ENCODE peak calls at places on chromosomes 5 and 9, in ten cellular contexts. V is uterus, W is fibroblast of mammary gland, L is PC-3, R is astrocyte of the cerebellum, T is GM13976, G is lung, D is heart left ventricle, H is mammary epithelial cell, A is MCF 10A. P is an unnamed sample.

GRCh38 chr9:23746317-23746716 is 79.7 kb downstream of the ELAVL2 start:
- DNase-seq in V (no peak), W (no peak), L (peak), R (no peak), T (no peak), G (no peak), D (no peak), H (no peak), A (no peak), P (no peak)

GRCh38 chr5:144313147-144313726 is 142.6 kb downstream of the KCTD16 start:
- DNase-seq in V (no peak), W (no peak), L (no peak), R (no peak), T (no peak), G (no peak), D (no peak), H (no peak), A (no peak), P (no peak)

GRCh38 chr9:77640741-77641580 is 7.2 kb downstream of the GNA14 start:
- DNase-seq in V (no peak), W (no peak), L (no peak), R (no peak), T (no peak), G (no peak), D (no peak), H (no peak), A (no peak), P (no peak)

GRCh38 chr5:176780951-176781350 is 29.4 kb upstream of the UNC5A start:
- DNase-seq in V (no peak), W (no peak), L (no peak), R (no peak), T (peak), G (no peak), D (no peak), H (no peak), A (no peak), P (no peak)

GRCh38 chr5:135392256-135392655 is 6.8 kb downstream of the MACROH2A1 start:
- DNase-seq in V (no peak), W (peak), L (no peak), R (peak), T (no peak), G (no peak), D (no peak), H (peak), A (no peak), P (peak)

GRCh38 chr9:38393128-38393809 is 767 bp downstream of the ALDH1B1 start:
- DNase-seq in V (no peak), W (no peak), L (no peak), R (no peak), T (peak), G (no peak), D (no peak), H (no peak), A (peak), P (no peak)

GRCh38 chr5:97618721-97619120 is 435.7 kb upstream of the RIOK2 start:
- DNase-seq in V (no peak), W (peak), L (no peak), R (peak), T (no peak), G (no peak), D (no peak), H (peak), A (no peak), P (peak)

GRCh38 chr5:61665939-61666621 is 334.0 kb downstream of the ZSWIM6 start:
- DNase-seq in V (no peak), W (no peak), L (no peak), R (no peak), T (no peak), G (no peak), D (peak), H (no peak), A (no peak), P (no peak)

GRCh38 chr5:150398432-150399157 is 14.1 kb downstream of the CD74 start:
- DNase-seq in V (no peak), W (no peak), L (no peak), R (no peak), T (peak), G (no peak), D (no peak), H (no peak), A (no peak), P (no peak)

GRCh38 chr9:135906291-135907005 is 898 bp downstream of the CAMSAP1 start:
- DNase-seq in V (no peak), W (peak), L (peak), R (no peak), T (peak), G (no peak), D (no peak), H (peak), A (peak), P (peak)

GRCh38 chr5:79346420-79346824 is 110.5 kb downstream of the JMY start:
- DNase-seq in V (no peak), W (peak), L (peak), R (no peak), T (no peak), G (no peak), D (no peak), H (peak), A (peak), P (peak)

GRCh38 chr5:88248094-88248493 is 20.6 kb downstream of the TMEM161B start:
- DNase-seq in V (no peak), W (no peak), L (no peak), R (no peak), T (no peak), G (no peak), D (no peak), H (no peak), A (no peak), P (no peak)

GRCh38 chr9:34572092-34572491 is 17.4 kb downstream of the CNTFR start:
- DNase-seq in V (no peak), W (no peak), L (no peak), R (no peak), T (no peak), G (no peak), D (no peak), H (no peak), A (peak), P (no peak)

GRCh38 chr9:91154686-91155085 is 207.0 kb downstream of the AUH start:
- DNase-seq in V (no peak), W (peak), L (no peak), R (no peak), T (no peak), G (no peak), D (no peak), H (no peak), A (no peak), P (no peak)

GRCh38 chr5:16866795-16867584 is 69.1 kb downstream of the MYO10 start:
- DNase-seq in V (no peak), W (no peak), L (no peak), R (no peak), T (no peak), G (no peak), D (no peak), H (no peak), A (no peak), P (no peak)

GRCh38 chr9:89154651-89155336 is 23.8 kb downstream of the SHC3 start:
- DNase-seq in V (no peak), W (peak), L (peak), R (peak), T (no peak), G (no peak), D (no peak), H (peak), A (peak), P (peak)

GRCh38 chr5:657570-657969 is 35.6 kb downstream of the TPPP start:
- DNase-seq in V (no peak), W (peak), L (peak), R (peak), T (no peak), G (no peak), D (no peak), H (no peak), A (peak), P (no peak)

GRCh38 chr5:43106290-43106638 is 14.4 kb upstream of the ZNF131 start:
- DNase-seq in V (no peak), W (peak), L (no peak), R (no peak), T (no peak), G (no peak), D (no peak), H (no peak), A (no peak), P (no peak)

GRCh38 chr5:54889826-54890225 is 95.6 kb downstream of the ESM1 start:
- DNase-seq in V (no peak), W (peak), L (peak), R (peak), T (no peak), G (no peak), D (no peak), H (peak), A (peak), P (peak)

GRCh38 chr5:389197-389821 is 53.7 kb upstream of the EXOC3 start:
- DNase-seq in V (peak), W (no peak), L (no peak), R (no peak), T (no peak), G (peak), D (no peak), H (no peak), A (no peak), P (no peak)

GRCh38 chr5:158560170-158560569 is 539.5 kb downstream of the EBF1 start:
- DNase-seq in V (no peak), W (peak), L (peak), R (no peak), T (peak), G (no peak), D (peak), H (peak), A (peak), P (peak)

GRCh38 chr5:51651889-51652288 is 268.6 kb downstream of the ISL1 start:
- DNase-seq in V (no peak), W (no peak), L (peak), R (no peak), T (no peak), G (no peak), D (no peak), H (peak), A (peak), P (peak)

GRCh38 chr5:141957367-141957993 is 522 bp downstream of the PCDH12 start:
- DNase-seq in V (no peak), W (no peak), L (no peak), R (no peak), T (peak), G (no peak), D (no peak), H (no peak), A (no peak), P (no peak)

GRCh38 chr5:181181650-181182565 is 23.1 kb downstream of the TRIM7 start:
- DNase-seq in V (peak), W (peak), L (peak), R (no peak), T (peak), G (peak), D (peak), H (peak), A (peak), P (no peak)

GRCh38 chr5:32244017-32244416 is 68.7 kb downstream of the MTMR12 start:
- DNase-seq in V (no peak), W (no peak), L (no peak), R (no peak), T (no peak), G (no peak), D (no peak), H (no peak), A (no peak), P (no peak)
- TF ChIP-seq CTCF in V (no peak), W (no peak), L (no peak), R (no peak), T (no peak), G (no peak), D (no peak), H (no peak), A (no peak), P (no peak)

GRCh38 chr5:85651744-85652143 is 966.0 kb upstream of the COX7C start:
- DNase-seq in V (no peak), W (no peak), L (no peak), R (peak), T (no peak), G (no peak), D (no peak), H (no peak), A (no peak), P (no peak)

DNA sequence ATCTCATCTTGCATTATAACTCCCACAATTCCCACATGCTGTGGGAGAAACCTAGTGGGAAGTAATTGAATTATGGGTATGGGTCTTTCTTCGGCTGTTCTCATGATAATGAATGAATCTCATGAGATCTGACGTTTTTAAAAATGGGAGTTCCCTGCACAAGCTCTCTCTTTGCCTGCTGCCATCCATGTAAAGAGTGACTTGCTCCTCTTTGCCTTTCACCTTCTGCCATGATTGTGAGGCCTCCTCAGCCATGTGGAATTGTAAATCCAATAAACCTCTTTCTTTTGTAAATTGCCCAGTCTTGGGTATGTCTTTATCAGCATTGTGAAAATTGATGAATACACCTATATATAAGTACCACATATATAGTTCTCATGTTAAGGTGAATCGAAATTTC is 961.7 kb upstream of the COX7C start:
- DNase-seq in V (no peak), W (no peak), L (no peak), R (no peak), T (no peak), G (no peak), D (no peak), H (no peak), A (no peak), P (no peak)
- TF ChIP-seq CTCF in V (no peak), W (no peak), L (no peak), R (no peak), T (no peak), G (no peak), D (no peak), H (no peak), A (no peak), P (no peak)

DNA sequence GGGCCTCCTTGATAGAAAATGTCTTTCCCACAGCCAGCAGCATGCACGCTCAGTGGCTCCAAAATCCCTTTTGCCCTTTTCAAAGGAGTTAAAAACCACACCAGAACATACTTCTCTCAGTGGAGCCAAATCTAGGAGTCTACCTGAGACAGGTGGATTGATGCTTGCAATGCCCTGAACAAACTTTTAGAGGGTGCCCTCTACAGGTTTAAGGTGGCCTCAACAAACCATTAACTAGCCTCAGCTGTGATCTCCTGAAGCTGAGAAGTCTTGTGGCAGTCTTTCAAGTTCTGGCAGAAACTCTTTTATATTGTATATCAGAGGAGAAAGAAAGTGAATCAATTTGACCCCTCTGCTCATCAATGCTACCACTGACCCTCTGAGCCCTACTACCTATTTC is 125.4 kb downstream of the MED27 start:
- DNase-seq in V (no peak), W (no peak), L (peak), R (no peak), T (no peak), G (no peak), D (no peak), H (peak), A (peak), P (no peak)
- TF ChIP-seq CTCF in V (no peak), W (peak), L (peak), R (peak), T (no peak), G (no peak), D (no peak), H (peak), A (peak), P (peak)

DNA sequence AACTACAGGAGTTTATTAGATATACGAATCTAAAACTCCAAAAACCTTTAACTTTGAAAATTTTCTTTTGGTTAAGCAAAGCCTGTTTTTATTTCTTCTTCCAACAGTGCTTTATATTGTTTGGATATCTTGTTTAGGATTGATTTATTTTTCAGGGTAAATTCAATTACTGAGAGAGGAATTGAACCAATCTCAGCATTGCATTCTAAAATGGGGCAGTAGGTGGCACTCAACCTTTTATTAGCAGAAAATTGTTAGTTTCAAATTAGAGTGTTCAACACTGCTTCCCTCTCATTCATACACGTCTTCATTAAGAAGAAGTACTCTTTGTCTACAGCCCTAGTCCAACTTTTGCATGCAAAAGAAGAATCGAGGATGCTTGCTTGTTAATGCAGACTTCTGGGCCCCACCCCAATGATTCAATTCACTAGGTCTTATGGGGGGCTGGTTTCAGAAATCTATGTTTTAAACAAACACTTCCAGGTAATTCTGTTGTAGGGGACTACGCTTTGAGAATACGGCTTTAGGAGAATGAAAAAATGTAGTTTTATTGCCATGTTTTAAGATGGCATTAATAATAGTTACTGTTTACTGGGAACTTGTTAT is 26.6 kb downstream of the MRPL22 start:
- DNase-seq in V (no peak), W (peak), L (peak), R (no peak), T (no peak), G (no peak), D (no peak), H (no peak), A (peak), P (no peak)
- TF ChIP-seq CTCF in V (no peak), W (peak), L (peak), R (peak), T (peak), G (peak), D (peak), H (peak), A (peak), P (peak)

DNA sequence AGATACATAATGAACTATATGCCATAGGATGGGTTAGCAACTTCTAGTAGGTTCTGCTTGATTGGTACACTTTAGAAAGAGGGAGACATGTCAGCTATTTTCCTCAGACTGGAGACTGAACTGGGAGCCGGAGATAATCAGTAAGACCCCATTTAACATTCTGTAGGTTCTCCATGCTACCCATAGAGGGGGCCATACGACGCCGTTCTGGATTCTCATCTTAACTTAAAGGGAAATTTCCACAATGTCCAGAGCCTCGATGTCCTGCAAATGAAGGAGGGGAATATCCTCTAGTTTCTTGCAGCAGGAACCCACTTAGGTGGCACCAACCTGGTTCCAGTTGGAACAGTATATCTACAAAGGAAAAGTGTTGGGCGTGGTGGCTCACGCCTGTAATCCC is 22.3 kb upstream of the NPM1 start:
- DNase-seq in V (no peak), W (peak), L (no peak), R (no peak), T (no peak), G (no peak), D (no peak), H (no peak), A (no peak), P (no peak)
- TF ChIP-seq CTCF in V (no peak), W (peak), L (peak), R (peak), T (peak), G (no peak), D (peak), H (peak), A (no peak), P (peak)

GRCh38 chr5:3452622-3453021 is 143.0 kb upstream of the IRX1 start:
- DNase-seq in V (no peak), W (no peak), L (no peak), R (no peak), T (no peak), G (no peak), D (no peak), H (no peak), A (no peak), P (no peak)
- TF ChIP-seq CTCF in V (no peak), W (no peak), L (no peak), R (no peak), T (no peak), G (no peak), D (no peak), H (no peak), A (no peak), P (no peak)

GRCh38 chr9:106286249-106286648 is 576.7 kb upstream of the ZNF462 start:
- DNase-seq in V (no peak), W (peak), L (peak), R (no peak), T (no peak), G (no peak), D (no peak), H (peak), A (peak), P (no peak)
- TF ChIP-seq CTCF in V (no peak), W (no peak), L (peak), R (peak), T (no peak), G (no peak), D (peak), H (peak), A (no peak), P (peak)

GRCh38 chr5:2833513-2833912 is 82.0 kb upstream of the IRX2 start:
- DNase-seq in V (no peak), W (no peak), L (no peak), R (no peak), T (no peak), G (no peak), D (no peak), H (no peak), A (no peak), P (no peak)
- TF ChIP-seq CTCF in V (no peak), W (no peak), L (no peak), R (no peak), T (no peak), G (no peak), D (no peak), H (no peak), A (no peak), P (no peak)

P was measured in foreskin keratinocyte.